ENCODE peak calls at places on chromosome 9, in four cellular contexts. One of them, this sample, is unnamed.

GRCh38 chr9:16131269-16131668 is 578.4 kb downstream of the CCDC171 start:
- DNase-seq in K562: no peak
- DNase-seq in WTC11: no peak
- DNase-seq in SK-N-SH: no peak
- DNase-seq in this sample: no peak

GRCh38 chr9:16974436-16974835 is 104.0 kb upstream of the BNC2 start:
- DNase-seq in WTC11: no peak
- DNase-seq in K562: no peak
- DNase-seq in SK-N-SH: no peak
- DNase-seq in this sample: no peak

GRCh38 chr9:27379311-27380236 is 82.6 kb upstream of the EQTN start:
- DNase-seq in SK-N-SH: no peak
- DNase-seq in WTC11: no peak
- DNase-seq in K562: peak; percentile 6
- DNase-seq in this sample: no peak

GRCh38 chr9:132020845-132021510 is 58.7 kb downstream of the MED27 start:
- DNase-seq in WTC11: no peak
- DNase-seq in SK-N-SH: no peak
- DNase-seq in K562: no peak
- DNase-seq in this sample: no peak

GRCh38 chr9:95852059-95853032 is 23.1 kb upstream of the ERCC6L2 start:
- DNase-seq in WTC11: no peak
- DNase-seq in K562: peak; percentile 11
- DNase-seq in SK-N-SH: no peak
- DNase-seq in this sample: peak; percentile 84

GRCh38 chr9:137446851-137447471 is 5.8 kb upstream of the ENTPD8 start:
- DNase-seq in SK-N-SH: no peak
- DNase-seq in WTC11: no peak
- DNase-seq in K562: no peak
- DNase-seq in this sample: no peak

GRCh38 chr9:35102465-35102768 is 514 bp downstream of the STOML2 start:
- DNase-seq in SK-N-SH: no peak
- DNase-seq in WTC11: no peak
- DNase-seq in K562: no peak
- DNase-seq in this sample: no peak

GRCh38 chr9:126704157-126704941 is 90.6 kb downstream of the LMX1B start:
- DNase-seq in SK-N-SH: peak; percentile 52
- DNase-seq in K562: peak; percentile 67
- DNase-seq in WTC11: no peak
- DNase-seq in this sample: no peak

GRCh38 chr9:32350682-32351081 is 33.8 kb upstream of the ACO1 start:
- DNase-seq in K562: no peak
- DNase-seq in WTC11: no peak
- DNase-seq in SK-N-SH: no peak
- DNase-seq in this sample: no peak

GRCh38 chr9:126482361-126483044 is 131.2 kb upstream of the LMX1B start:
- DNase-seq in WTC11: peak; percentile 64
- DNase-seq in SK-N-SH: no peak
- DNase-seq in K562: peak; percentile 36
- DNase-seq in this sample: no peak

GRCh38 chr9:90290716-90291485 is 351.7 kb downstream of the DIRAS2 start:
- DNase-seq in SK-N-SH: no peak
- DNase-seq in WTC11: no peak
- DNase-seq in K562: no peak
- DNase-seq in this sample: no peak

GRCh38 chr9:96574931-96575351 is 44.7 kb downstream of the CDC14B start:
- DNase-seq in K562: no peak
- DNase-seq in SK-N-SH: no peak
- DNase-seq in WTC11: no peak
- DNase-seq in this sample: no peak

GRCh38 chr9:18058564-18058963 is 415.4 kb upstream of the ADAMTSL1 start:
- DNase-seq in WTC11: no peak
- DNase-seq in SK-N-SH: no peak
- DNase-seq in K562: no peak
- DNase-seq in this sample: no peak

GRCh38 chr9:87862536-87863268 is 20.0 kb upstream of the SPATA31E1 start:
- DNase-seq in WTC11: no peak
- DNase-seq in K562: no peak
- DNase-seq in SK-N-SH: no peak
- DNase-seq in this sample: no peak

GRCh38 chr9:96256800-96257199 is 45.2 kb downstream of the HSD17B3 start:
- DNase-seq in K562: peak; percentile 74
- DNase-seq in WTC11: peak; percentile 36
- DNase-seq in SK-N-SH: no peak
- DNase-seq in this sample: no peak

GRCh38 chr9:95494416-95495371 is 22.1 kb downstream of the PTCH1 start:
- DNase-seq in WTC11: peak; percentile 50
- DNase-seq in SK-N-SH: peak; percentile 69
- DNase-seq in K562: no peak
- DNase-seq in this sample: peak; percentile 88

GRCh38 chr9:88460583-88461332 is 72.5 kb downstream of the SPIN1 start:
- DNase-seq in SK-N-SH: no peak
- DNase-seq in K562: no peak
- DNase-seq in WTC11: no peak
- DNase-seq in this sample: no peak

GRCh38 chr9:109444771-109445320 is 53.3 kb downstream of the PTPN3 start:
- DNase-seq in WTC11: no peak
- DNase-seq in K562: no peak
- DNase-seq in SK-N-SH: no peak
- DNase-seq in this sample: no peak

GRCh38 chr9:14342746-14343145 is 28.8 kb upstream of the NFIB start:
- DNase-seq in WTC11: no peak
- DNase-seq in K562: no peak
- DNase-seq in SK-N-SH: no peak
- DNase-seq in this sample: no peak

GRCh38 chr9:33795281-33795680 is at the start of gene PRSS3:
- DNase-seq in SK-N-SH: no peak
- DNase-seq in WTC11: no peak
- DNase-seq in K562: no peak
- DNase-seq in this sample: no peak

GRCh38 chr9:121684381-121685145 is 33.1 kb downstream of the DAB2IP start:
- DNase-seq in SK-N-SH: peak; percentile 72
- DNase-seq in WTC11: peak; percentile 87
- DNase-seq in K562: peak; percentile 65
- DNase-seq in this sample: no peak

GRCh38 chr9:83691492-83691891 is 16.3 kb downstream of the UBQLN1 start:
- DNase-seq in SK-N-SH: no peak
- DNase-seq in WTC11: no peak
- DNase-seq in K562: no peak
- DNase-seq in this sample: no peak

GRCh38 chr9:89961616-89962341 is 357.0 kb downstream of the GADD45G start:
- DNase-seq in WTC11: no peak
- DNase-seq in K562: no peak
- DNase-seq in SK-N-SH: no peak
- DNase-seq in this sample: no peak

GRCh38 chr9:127089639-127090081 is 32.8 kb downstream of the ANGPTL2 start:
- DNase-seq in SK-N-SH: no peak
- DNase-seq in WTC11: no peak
- DNase-seq in K562: no peak
- DNase-seq in this sample: no peak

GRCh38 chr9:35000535-35001284 is 11.2 kb downstream of the DNAJB5 start:
- DNase-seq in K562: peak; percentile 29
- DNase-seq in WTC11: no peak
- DNase-seq in SK-N-SH: peak; percentile 0
- DNase-seq in this sample: no peak

GRCh38 chr9:105633373-105633772 is 28.9 kb upstream of the TAL2 start:
- DNase-seq in K562: no peak
- DNase-seq in WTC11: no peak
- DNase-seq in SK-N-SH: no peak
- DNase-seq in this sample: no peak

GRCh38 chr9:114487607-114488300 is 17.5 kb downstream of the WHRN start:
- DNase-seq in WTC11: peak; percentile 69
- DNase-seq in SK-N-SH: peak; percentile 75
- DNase-seq in K562: peak; percentile 79
- DNase-seq in this sample: peak; percentile 34

GRCh38 chr9:127776195-127776918 is 2.1 kb downstream of the SH2D3C start:
- DNase-seq in WTC11: peak; percentile 73
- DNase-seq in K562: peak; percentile 74
- DNase-seq in SK-N-SH: peak; percentile 69
- DNase-seq in this sample: no peak

DNA sequence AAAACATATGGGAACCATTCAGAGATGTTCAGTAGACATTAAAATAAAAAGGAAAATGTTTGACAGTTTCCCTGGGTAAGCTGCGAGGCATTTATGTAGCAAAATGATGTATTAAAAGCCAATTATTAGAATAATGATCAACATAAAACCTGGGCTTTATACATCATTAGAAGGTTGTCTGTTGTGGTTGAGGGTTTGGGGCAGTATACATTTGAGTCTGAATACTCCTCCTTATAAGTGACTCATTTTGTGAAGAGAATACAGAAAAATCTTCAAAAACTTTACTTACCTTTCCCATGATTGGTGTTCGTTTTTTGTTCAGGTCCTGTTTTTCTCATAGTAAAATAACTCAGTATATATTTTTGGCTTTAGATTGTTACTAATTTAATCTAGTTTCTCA is 119.5 kb downstream of the ZCCHC7 start:
- DNase-seq in SK-N-SH: no peak
- DNase-seq in K562: no peak
- DNase-seq in WTC11: no peak
- DNase-seq in this sample: no peak
- TF ChIP-seq CTCF in SK-N-SH: no peak
- TF ChIP-seq CTCF in K562: no peak
- TF ChIP-seq CTCF in WTC11: no peak
- TF ChIP-seq CTCF in this sample: no peak

GRCh38 chr9:123669355-123669754 is 260.6 kb downstream of the DENND1A start:
- DNase-seq in SK-N-SH: no peak
- DNase-seq in K562: no peak
- DNase-seq in WTC11: no peak
- DNase-seq in this sample: no peak
- TF ChIP-seq USF1 in SK-N-SH: no peak
- TF ChIP-seq USF1 in K562: no peak
- TF ChIP-seq USF1 in WTC11: no peak
- TF ChIP-seq USF1 in this sample: no peak

DNA sequence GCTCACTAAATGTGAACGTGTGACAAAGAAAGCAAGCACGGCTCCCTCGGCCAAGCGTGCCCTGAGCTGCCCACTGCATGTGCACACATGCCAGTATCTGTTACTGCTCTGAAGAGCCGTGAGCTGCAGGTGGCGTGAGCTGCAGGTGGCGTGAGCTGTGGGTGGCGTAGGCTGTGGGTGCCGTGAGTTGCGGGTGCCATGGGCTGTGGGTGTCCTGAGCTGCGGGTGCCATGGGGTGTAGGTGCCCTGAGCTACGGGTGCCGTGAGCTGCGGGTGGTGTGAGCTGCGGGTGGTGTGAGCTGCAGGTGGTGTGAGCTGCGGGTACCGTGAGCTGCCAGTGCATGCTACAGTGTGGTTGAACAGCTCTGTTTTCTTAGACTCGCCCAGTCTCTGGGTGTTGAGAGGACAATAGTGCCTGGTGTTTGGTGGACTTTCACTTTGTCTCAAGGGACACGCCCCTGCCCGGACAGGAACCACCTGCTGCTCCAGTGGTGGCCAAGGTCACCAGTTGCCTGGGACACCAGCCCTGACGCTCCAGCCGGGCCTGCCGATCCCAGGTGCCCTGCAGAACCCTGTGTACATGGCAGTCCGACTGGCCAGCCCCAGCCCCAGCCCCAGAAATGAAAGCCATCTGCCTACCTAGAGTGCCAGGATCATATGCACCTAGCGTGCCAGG is 6.7 kb downstream of the CCDC187 start:
- DNase-seq in K562: no peak
- DNase-seq in SK-N-SH: no peak
- DNase-seq in WTC11: no peak
- DNase-seq in this sample: no peak
- TF ChIP-seq CTCF in K562: no peak
- TF ChIP-seq CTCF in SK-N-SH: no peak
- TF ChIP-seq CTCF in WTC11: no peak
- TF ChIP-seq CTCF in this sample: no peak

DNA sequence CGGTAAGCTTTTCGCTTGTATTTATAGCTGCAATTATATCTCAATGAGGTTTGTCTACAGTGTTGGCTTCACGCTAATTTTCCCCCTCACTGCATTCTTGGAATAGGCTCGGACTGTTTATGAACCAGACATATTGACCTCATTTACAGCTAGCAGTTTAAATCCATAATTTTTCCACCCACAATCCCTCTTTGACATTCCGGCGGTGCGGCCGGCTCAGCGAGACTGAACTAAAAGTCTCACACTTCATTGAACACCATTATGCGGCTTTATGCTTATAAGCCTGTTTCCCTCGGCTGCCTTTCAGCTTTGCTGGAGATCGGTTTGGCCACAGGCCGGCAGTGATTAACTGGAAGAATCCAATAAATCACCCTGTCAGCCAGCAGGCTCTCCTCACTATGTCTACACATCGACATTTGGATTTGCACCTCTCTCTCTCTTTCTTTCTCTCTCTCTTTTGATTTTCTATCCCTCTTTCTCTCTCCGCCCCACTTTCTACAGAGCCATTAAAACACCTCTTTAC is 315.0 kb upstream of the TLE4 start:
- DNase-seq in K562: no peak
- DNase-seq in SK-N-SH: no peak
- DNase-seq in WTC11: no peak
- DNase-seq in this sample: no peak
- TF ChIP-seq USF1 in K562: no peak
- TF ChIP-seq USF1 in SK-N-SH: no peak
- TF ChIP-seq USF1 in WTC11: no peak
- TF ChIP-seq USF1 in this sample: no peak

DNA sequence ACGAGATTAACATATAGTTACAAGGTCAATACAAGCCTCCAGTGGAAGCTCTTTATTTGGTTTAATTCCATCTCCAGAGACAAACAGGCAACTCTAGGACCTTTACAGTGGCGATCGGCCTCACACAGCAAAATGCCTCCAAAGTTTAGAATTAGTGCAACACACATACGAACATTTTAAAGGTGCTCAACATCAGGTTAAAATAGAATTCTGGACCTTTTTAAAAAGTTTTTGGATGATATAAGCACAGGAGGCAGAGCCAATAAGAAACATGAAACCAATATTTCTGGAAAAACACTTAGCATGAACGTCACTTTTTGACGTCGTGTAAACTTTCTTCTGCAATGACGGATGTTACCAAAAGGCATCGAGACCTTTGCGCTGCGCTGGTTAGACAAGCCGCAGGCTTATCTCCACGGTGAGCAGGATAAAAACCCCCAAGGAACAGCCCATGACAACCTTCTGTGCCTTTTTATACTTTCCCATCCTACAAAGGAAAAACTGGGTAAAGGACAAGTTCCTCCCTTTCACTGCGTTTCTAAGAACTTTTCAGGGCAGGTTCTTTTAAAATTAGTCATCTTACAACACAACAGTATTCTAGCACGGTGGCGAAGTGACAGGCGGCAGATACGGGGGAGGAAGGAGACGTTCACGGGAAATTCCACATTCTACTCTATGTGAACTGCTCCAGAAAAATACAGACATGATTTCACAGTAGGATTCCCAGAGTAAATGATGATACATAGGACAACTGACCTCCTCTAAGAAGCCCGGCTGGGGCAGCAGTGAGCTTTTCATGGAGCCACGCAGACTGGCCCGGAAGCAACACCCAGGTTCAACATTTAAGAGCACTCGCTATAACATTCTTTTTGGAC is 52.2 kb downstream of the USP20 start:
- DNase-seq in SK-N-SH: no peak
- DNase-seq in WTC11: no peak
- DNase-seq in K562: peak; percentile 66
- DNase-seq in this sample: peak; percentile 56
- TF ChIP-seq CTCF in SK-N-SH: peak; percentile 32
- TF ChIP-seq CTCF in WTC11: no peak
- TF ChIP-seq CTCF in K562: peak; percentile 61
- TF ChIP-seq CTCF in this sample: no peak

GRCh38 chr9:125376261-125377226 is 114.9 kb downstream of the GAPVD1 start:
- DNase-seq in K562: no peak
- DNase-seq in WTC11: no peak
- DNase-seq in SK-N-SH: peak; percentile 71
- DNase-seq in this sample: no peak
- TF ChIP-seq USF1 in K562: no peak
- TF ChIP-seq USF1 in WTC11: no peak
- TF ChIP-seq USF1 in SK-N-SH: no peak
- TF ChIP-seq USF1 in this sample: no peak